ENCODE peak calls at places on chromosomes 11 and 22, in ten cellular contexts. W is fibroblast of lung; U is occipital lobe; Q is stimulated activated naive B cell treated with anti-CD40 and anti-IgM and Interleukin-4, amounts not matched to agents 10 μg/mL and 1 μg/mL and 100 μg/mL, for 72 hours; P is lower lobe of right lung; A is stimulated activated CD8-positive, alpha-beta memory T cell treated with anti-CD3 and anti-CD28 coated beads, Interleukin-12 subunit alpha, Interleukin-12 subunit beta, amount 100 ng/mL, for 1 hour; S is NCI-H226; F is NCI-H1092 treated with DMSO at 0.1 percent for 48 hours; G is stimulated activated CD4-positive, alpha-beta T cell treated with anti-CD3 and anti-CD28 coated beads, Interleukin-1b, Interleukin-23, amount 100 ng/mL, for 48 hours; T is COR-L47. H is an unnamed sample.

GRCh38 chr11:114091791-114092397 is 32.4 kb downstream of the ZBTB16 start:
- DNase-seq in W (no peak), U (peak; percentile 31), Q (no peak), P (no peak), A (no peak), S (no peak), F (peak; percentile 11), G (no peak), T (no peak), H (no peak)

GRCh38 chr11:21566521-21567100 is 626.3 kb upstream of the ANO5 start:
- DNase-seq in W (no peak), U (no peak), Q (no peak), P (no peak), A (no peak), S (no peak), F (no peak), G (no peak), T (no peak), H (no peak)

GRCh38 chr11:114678125-114679036 is at the start of gene NXPE2:
- DNase-seq in W (no peak), U (no peak), Q (no peak), P (no peak), A (no peak), S (no peak), F (no peak), G (no peak), T (no peak), H (no peak)

GRCh38 chr22:40534379-40535188 is 101.9 kb downstream of the MRTFA start:
- DNase-seq in W (peak; percentile 67), U (no peak), Q (peak; percentile 13), P (no peak), A (no peak), S (no peak), F (no peak), G (peak; percentile 34), T (no peak), H (no peak)

GRCh38 chr22:37508431-37508963 is 10.7 kb downstream of the CARD10 start:
- DNase-seq in W (no peak), U (no peak), Q (no peak), P (no peak), A (no peak), S (no peak), F (no peak), G (no peak), T (no peak), H (no peak)

GRCh38 chr11:6895010-6895409 is 2.7 kb upstream of the OR2D2 start:
- DNase-seq in W (no peak), U (no peak), Q (no peak), P (no peak), A (no peak), S (no peak), F (no peak), G (no peak), T (no peak), H (no peak)

GRCh38 chr11:5880329-5880728 is at the start of gene OR52E4:
- DNase-seq in W (no peak), U (no peak), Q (no peak), P (no peak), A (no peak), S (no peak), F (no peak), G (no peak), T (no peak), H (no peak)

GRCh38 chr11:46726206-46726862 is 7.3 kb downstream of the F2 start:
- DNase-seq in W (no peak), U (no peak), Q (no peak), P (peak; percentile 41), A (no peak), S (no peak), F (no peak), G (no peak), T (no peak), H (no peak)

GRCh38 chr11:73318501-73319011 is 10.5 kb downstream of the ARHGEF17 start:
- DNase-seq in W (no peak), U (no peak), Q (no peak), P (no peak), A (no peak), S (no peak), F (no peak), G (no peak), T (no peak), H (no peak)

GRCh38 chr11:119093951-119094815 is 7.5 kb downstream of the DPAGT1 start:
- DNase-seq in W (peak; percentile 43), U (no peak), Q (peak; percentile 43), P (peak; percentile 57), A (no peak), S (no peak), F (no peak), G (peak; percentile 45), T (no peak), H (no peak)

GRCh38 chr11:58276151-58276550 is 8.1 kb upstream of the OR10W1 start:
- DNase-seq in W (no peak), U (no peak), Q (no peak), P (no peak), A (no peak), S (no peak), F (no peak), G (no peak), T (no peak), H (no peak)

GRCh38 chr11:61863548-61864081 is 27.7 kb downstream of the FADS3 start:
- DNase-seq in W (no peak), U (no peak), Q (no peak), P (no peak), A (no peak), S (no peak), F (no peak), G (no peak), T (no peak), H (no peak)

GRCh38 chr11:105923814-105924213 is 98.2 kb downstream of the MSANTD4 start:
- DNase-seq in W (peak; percentile 84), U (no peak), Q (no peak), P (no peak), A (no peak), S (no peak), F (no peak), G (no peak), T (no peak), H (no peak)

GRCh38 chr22:50657925-50658324 is 14.7 kb upstream of the SHANK3 start:
- DNase-seq in W (peak; percentile 41), U (no peak), Q (no peak), P (no peak), A (no peak), S (no peak), F (no peak), G (no peak), T (no peak), H (no peak)

GRCh38 chr11:74735566-74735965 is 4.3 kb upstream of the CHRDL2 start:
- DNase-seq in W (no peak), U (no peak), Q (no peak), P (no peak), A (no peak), S (no peak), F (no peak), G (no peak), T (no peak), H (no peak)

GRCh38 chr11:79461144-79461543 is 20.3 kb upstream of the TENM4 start:
- DNase-seq in W (peak; percentile 57), U (no peak), Q (no peak), P (no peak), A (no peak), S (peak; percentile 17), F (peak; percentile 8), G (no peak), T (peak; percentile 5), H (no peak)

GRCh38 chr22:48373626-48374173 is 1454.0 kb downstream of the BRD1 start:
- DNase-seq in W (no peak), U (no peak), Q (no peak), P (no peak), A (no peak), S (no peak), F (no peak), G (no peak), T (no peak), H (no peak)

GRCh38 chr11:110737591-110737990 is 25.4 kb upstream of the ARHGAP20 start:
- DNase-seq in W (no peak), U (no peak), Q (no peak), P (no peak), A (no peak), S (no peak), F (no peak), G (no peak), T (no peak), H (no peak)

GRCh38 chr22:29003552-29003951 is 58.1 kb downstream of the C22orf31 start:
- DNase-seq in W (no peak), U (no peak), Q (no peak), P (no peak), A (no peak), S (no peak), F (no peak), G (no peak), T (no peak), H (no peak)

GRCh38 chr22:25327018-25327755 is 107.7 kb downstream of the CRYBB2 start:
- DNase-seq in W (no peak), U (no peak), Q (no peak), P (no peak), A (no peak), S (no peak), F (no peak), G (no peak), T (no peak), H (no peak)

GRCh38 chr11:77547863-77548551 is 41.7 kb upstream of the AQP11 start:
- DNase-seq in W (peak; percentile 82), U (no peak), Q (peak; percentile 8), P (no peak), A (no peak), S (no peak), F (peak; percentile 79), G (peak; percentile 8), T (peak; percentile 63), H (peak; percentile 48)

GRCh38 chr11:7548659-7549283 is 35.0 kb downstream of the PPFIBP2 start:
- DNase-seq in W (no peak), U (no peak), Q (peak; percentile 29), P (no peak), A (no peak), S (no peak), F (no peak), G (peak; percentile 23), T (no peak), H (no peak)

GRCh38 chr11:125268611-125269010 is 104.1 kb downstream of the PKNOX2 start:
- DNase-seq in W (no peak), U (no peak), Q (no peak), P (no peak), A (no peak), S (no peak), F (no peak), G (no peak), T (no peak), H (no peak)

GRCh38 chr11:121559812-121560211 is 107.0 kb upstream of the SORL1-AS1 start:
- DNase-seq in W (no peak), U (no peak), Q (no peak), P (no peak), A (no peak), S (no peak), F (no peak), G (no peak), T (peak; percentile 31), H (no peak)

GRCh38 chr11:96748639-96749370 is 359.0 kb downstream of the JRKL start:
- DNase-seq in W (peak; percentile 68), U (no peak), Q (no peak), P (no peak), A (no peak), S (peak; percentile 16), F (no peak), G (no peak), T (no peak), H (no peak)

GRCh38 chr11:106466441-106467190 is 389.2 kb downstream of the AASDHPPT start:
- DNase-seq in W (peak; percentile 95), U (no peak), Q (no peak), P (no peak), A (no peak), S (no peak), F (no peak), G (no peak), T (no peak), H (no peak)

GRCh38 chr11:7514099-7514725 is 413 bp downstream of the PPFIBP2 start:
- DNase-seq in W (no peak), U (no peak), Q (no peak), P (peak; percentile 58), A (no peak), S (peak; percentile 15), F (no peak), G (peak; percentile 22), T (no peak), H (no peak)

GRCh38 chr11:32297629-32298028 is 137.7 kb downstream of the WT1 start:
- DNase-seq in W (peak; percentile 79), U (no peak), Q (no peak), P (no peak), A (no peak), S (peak; percentile 39), F (peak; percentile 64), G (no peak), T (peak; percentile 56), H (peak; percentile 30)

H was measured in dorsolateral prefrontal cortex.